ENCODE peak calls at places on chromosomes 5 and 9, in six cellular contexts. One of them, this sample, is unnamed.

GRCh38 chr9:3873818-3874217 is 348.0 kb upstream of the RFX3 start:
- DNase-seq in CMK: no peak
- DNase-seq in Calu3: no peak
- DNase-seq in amniotic stem cell: no peak
- DNase-seq in ovary: no peak
- DNase-seq in left ventricle myocardium inferior: no peak
- DNase-seq in this sample: no peak

GRCh38 chr5:92237896-92238295 is 854.8 kb upstream of the ARRDC3 start:
- DNase-seq in CMK: no peak
- DNase-seq in Calu3: no peak
- DNase-seq in amniotic stem cell: no peak
- DNase-seq in ovary: no peak
- DNase-seq in left ventricle myocardium inferior: no peak
- DNase-seq in this sample: no peak

GRCh38 chr9:77819672-77820071 is 171.6 kb upstream of the GNA14 start:
- DNase-seq in CMK: no peak
- DNase-seq in Calu3: no peak
- DNase-seq in amniotic stem cell: no peak
- DNase-seq in ovary: no peak
- DNase-seq in left ventricle myocardium inferior: no peak
- DNase-seq in this sample: no peak

GRCh38 chr5:72314571-72315172 is 5.4 kb downstream of the MRPS27 start:
- DNase-seq in CMK: peak
- DNase-seq in Calu3: peak
- DNase-seq in amniotic stem cell: no peak
- DNase-seq in ovary: no peak
- DNase-seq in left ventricle myocardium inferior: no peak
- DNase-seq in this sample: no peak

GRCh38 chr5:61746836-61747575 is 414.9 kb downstream of the ZSWIM6 start:
- DNase-seq in CMK: no peak
- DNase-seq in Calu3: no peak
- DNase-seq in amniotic stem cell: no peak
- DNase-seq in ovary: no peak
- DNase-seq in left ventricle myocardium inferior: no peak
- DNase-seq in this sample: no peak

GRCh38 chr9:73081979-73082657 is 69.5 kb upstream of the ANXA1 start:
- DNase-seq in CMK: no peak
- DNase-seq in Calu3: peak
- DNase-seq in amniotic stem cell: peak
- DNase-seq in ovary: no peak
- DNase-seq in left ventricle myocardium inferior: no peak
- DNase-seq in this sample: no peak

GRCh38 chr5:66529182-66529581 is 67.0 kb upstream of the MAST4 start:
- DNase-seq in CMK: no peak
- DNase-seq in Calu3: no peak
- DNase-seq in amniotic stem cell: no peak
- DNase-seq in ovary: no peak
- DNase-seq in left ventricle myocardium inferior: no peak
- DNase-seq in this sample: no peak

GRCh38 chr9:128244443-128245226 is 31.2 kb downstream of the GOLGA2 start:
- DNase-seq in CMK: peak
- DNase-seq in Calu3: no peak
- DNase-seq in amniotic stem cell: peak
- DNase-seq in ovary: peak
- DNase-seq in left ventricle myocardium inferior: peak
- DNase-seq in this sample: no peak

GRCh38 chr9:32737378-32737777 is 46.0 kb upstream of the TMEM215 start:
- DNase-seq in CMK: no peak
- DNase-seq in Calu3: no peak
- DNase-seq in amniotic stem cell: no peak
- DNase-seq in ovary: no peak
- DNase-seq in left ventricle myocardium inferior: no peak
- DNase-seq in this sample: no peak